ENCODE peak calls at places on chromosomes 7 and 10, in six cellular contexts. E is cardiac fibroblast, M is right lobe of liver, G is adrenal gland, W is AG10803, U is body of pancreas. F is an unnamed sample.

GRCh38 chr10:130341325-130341724 is 205.1 kb downstream of the GLRX3 start:
- DNase-seq in W (no peak), G (peak), E (no peak), M (no peak), U (peak), F (no peak)

GRCh38 chr10:79413196-79413595 is 32.2 kb downstream of the ZCCHC24 start:
- DNase-seq in E (peak), G (no peak), U (peak), M (no peak), W (no peak), F (no peak)

GRCh38 chr7:44548893-44549292 is 7.8 kb upstream of the NPC1L1 start:
- DNase-seq in G (no peak), E (no peak), U (no peak), M (no peak), W (no peak), F (no peak)

GRCh38 chr7:132386249-132386681 is 190.0 kb downstream of the PLXNA4 start:
- DNase-seq in M (peak), W (peak), U (peak), G (peak), E (peak), F (peak)

GRCh38 chr7:123624527-123625183 is 23.0 kb downstream of the ASB15 start:
- DNase-seq in E (no peak), G (peak), U (peak), M (no peak), W (peak), F (no peak)

GRCh38 chr10:1057106-1057657 is 997 bp downstream of the WDR37 start:
- DNase-seq in U (no peak), E (no peak), W (no peak), M (no peak), G (no peak), F (no peak)

GRCh38 chr7:70017371-70017770 is 419.1 kb downstream of the AUTS2 start:
- DNase-seq in E (no peak), G (no peak), M (no peak), W (no peak), U (no peak), F (no peak)

GRCh38 chr7:18727094-18727870 is 231.7 kb downstream of the HDAC9 start:
- DNase-seq in G (no peak), U (no peak), E (peak), M (no peak), W (no peak), F (no peak)

GRCh38 chr7:36966636-36967035 is 242.3 kb upstream of the AOAH start:
- DNase-seq in E (no peak), U (no peak), M (no peak), W (no peak), G (no peak), F (no peak)

GRCh38 chr10:121108051-121108450 is 256.9 kb downstream of the WDR11 start:
- DNase-seq in E (no peak), U (no peak), G (no peak), W (no peak), M (no peak), F (no peak)

GRCh38 chr7:153514006-153514405 is 538.2 kb upstream of the DPP6 start:
- DNase-seq in U (no peak), E (no peak), W (no peak), G (no peak), M (no peak), F (no peak)

GRCh38 chr10:57094965-57095364 is 733.9 kb upstream of the ZWINT start:
- DNase-seq in G (no peak), W (no peak), E (no peak), M (no peak), U (peak), F (no peak)

GRCh38 chr10:4733150-4733842 is 92.7 kb upstream of the AKR1E2 start:
- DNase-seq in E (no peak), W (no peak), G (no peak), U (peak), M (no peak), F (no peak)

GRCh38 chr10:113301342-113301984 is 251.4 kb upstream of the HABP2 start:
- DNase-seq in E (no peak), U (no peak), G (no peak), M (no peak), W (no peak), F (no peak)

GRCh38 chr7:30136743-30137485 is 2.1 kb downstream of the MTURN start:
- DNase-seq in U (no peak), M (no peak), G (no peak), W (no peak), E (no peak), F (no peak)

GRCh38 chr7:2011266-2012043 is 221.3 kb downstream of the MAD1L1 start:
- DNase-seq in M (no peak), W (no peak), U (peak), G (no peak), E (no peak), F (no peak)

GRCh38 chr7:111400088-111400487 is 162.2 kb downstream of the IMMP2L start:
- DNase-seq in G (no peak), M (no peak), E (no peak), U (no peak), W (peak), F (no peak)

GRCh38 chr7:6448943-6449543 is 1.3 kb upstream of the DAGLB start:
- DNase-seq in M (no peak), E (no peak), W (no peak), G (no peak), U (peak), F (no peak)
- H3K4me3 ChIP-seq in M (no peak), E (no peak), W (no peak), G (no peak), U (no peak), F (no peak)

DNA sequence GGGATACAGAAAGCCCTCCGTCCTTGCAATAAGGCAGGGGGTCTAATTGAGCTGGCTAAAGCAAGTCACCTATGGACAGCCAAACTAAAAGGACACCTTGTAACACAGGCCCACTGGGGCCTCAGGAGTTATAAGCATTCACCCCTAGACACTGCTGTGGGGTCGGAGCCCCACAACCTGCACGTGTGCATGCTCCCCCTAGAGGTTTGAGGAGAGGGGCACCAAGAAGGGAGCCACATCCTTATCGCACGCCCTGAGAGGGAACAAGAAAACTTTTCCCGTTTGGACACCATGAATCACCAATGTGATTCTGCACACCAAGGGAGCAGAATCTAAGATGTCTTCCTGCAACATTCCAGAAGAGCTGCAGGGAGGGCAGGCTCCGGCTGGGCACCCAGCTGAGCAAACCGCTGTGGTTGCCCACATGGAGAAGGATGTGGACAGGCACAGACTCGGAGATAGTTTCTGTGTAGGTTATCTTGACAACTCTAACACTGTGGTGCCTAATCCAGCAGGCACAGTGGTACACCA is 17.7 kb upstream of the TARP start:
- DNase-seq in E (no peak), U (no peak), M (no peak), W (no peak), G (no peak), F (no peak)
- TF ChIP-seq CTCF in E (no peak), U (no peak), M (no peak), W (no peak), G (no peak), F (no peak)

DNA sequence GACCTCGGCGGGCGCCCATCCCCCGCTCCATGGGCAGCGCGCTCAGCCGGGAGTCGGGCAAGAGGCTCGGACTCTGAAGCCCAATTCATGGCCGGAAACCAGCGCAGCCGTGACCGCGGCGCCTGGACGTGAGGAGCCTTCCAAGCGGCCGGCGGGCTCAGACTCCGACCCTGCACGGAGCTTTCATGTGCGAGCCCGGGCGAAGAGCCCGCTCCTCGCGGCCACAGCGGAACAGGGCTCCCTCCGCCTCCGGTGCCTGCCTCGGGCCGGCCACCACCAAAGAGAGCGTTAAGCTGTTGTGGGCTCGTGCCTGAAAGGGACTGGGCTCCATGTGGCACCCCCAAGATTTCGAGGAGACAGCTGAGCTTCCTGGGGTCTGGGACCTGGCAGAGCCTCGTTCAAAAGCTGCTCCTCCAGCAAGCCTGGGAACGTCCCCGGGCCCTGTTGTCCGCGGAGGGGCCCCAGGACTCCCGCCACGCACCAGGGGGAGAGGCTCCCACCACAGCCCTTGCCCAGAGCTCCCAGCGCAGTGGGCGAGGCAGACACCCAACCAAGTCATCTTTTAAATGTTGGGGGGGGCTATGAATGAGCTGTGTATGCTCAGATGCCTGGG is 850 bp upstream of the GRID1 start:
- DNase-seq in M (peak), G (peak), U (peak), W (no peak), E (no peak), F (no peak)
- H3K4me3 ChIP-seq in M (peak), G (no peak), U (no peak), W (no peak), E (no peak), F (peak)

DNA sequence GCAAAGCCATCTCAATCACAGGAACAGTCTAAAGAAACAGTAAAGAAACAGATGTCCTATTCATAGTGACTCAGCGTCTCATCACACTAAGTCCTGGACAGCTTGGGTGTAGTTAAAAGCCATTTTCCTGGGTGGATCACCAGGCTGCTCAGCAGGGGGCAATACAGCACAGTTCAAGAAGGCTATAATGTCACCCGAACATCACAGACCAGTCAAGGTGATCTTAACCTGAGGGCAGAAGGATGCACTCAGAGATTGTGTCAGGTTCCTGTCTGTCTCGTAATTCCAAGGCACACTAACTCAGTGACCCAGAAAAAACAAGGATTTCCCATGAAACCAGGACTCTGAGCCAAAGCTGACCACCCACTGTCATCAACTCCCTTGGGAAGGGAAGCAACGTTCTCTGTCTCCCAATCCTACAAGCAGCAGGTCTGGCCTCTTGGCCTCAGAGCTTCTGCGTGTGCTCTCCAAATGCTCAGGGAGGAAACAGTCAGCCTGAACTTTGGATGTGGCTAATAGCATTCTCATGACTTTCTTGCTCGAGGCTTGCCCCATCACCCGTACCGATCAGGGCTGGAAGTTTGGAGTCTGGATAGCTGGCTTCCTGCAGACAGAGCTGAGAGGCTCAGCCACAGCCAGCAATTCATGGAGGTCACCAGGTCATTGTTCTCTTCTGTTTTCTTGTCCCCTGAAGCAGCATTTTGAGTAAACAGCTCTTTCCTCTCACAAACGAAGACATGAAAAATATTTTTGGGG is 90.4 kb upstream of the FAM171A1 start:
- DNase-seq in G (peak), M (no peak), U (peak), E (peak), W (peak), F (no peak)
- TF ChIP-seq CTCF in G (no peak), M (no peak), U (no peak), E (peak), W (peak), F (no peak)

GRCh38 chr10:20473361-20473760 is 423.8 kb downstream of the NEBL start:
- DNase-seq in G (no peak), E (peak), W (no peak), U (no peak), M (no peak), F (no peak)
- H3K4me3 ChIP-seq in G (no peak), E (no peak), W (no peak), U (no peak), M (no peak), F (no peak)

GRCh38 chr7:15920953-15921352 is 234.5 kb upstream of the MEOX2 start:
- DNase-seq in E (no peak), U (no peak), M (no peak), W (no peak), G (no peak), F (no peak)

GRCh38 chr7:15925608-15926007 is 239.1 kb upstream of the MEOX2 start:
- DNase-seq in W (no peak), M (no peak), E (no peak), G (no peak), U (no peak), F (no peak)

GRCh38 chr7:15922002-15922401 is 235.5 kb upstream of the MEOX2 start:
- DNase-seq in M (no peak), G (no peak), E (no peak), W (no peak), U (no peak), F (no peak)

GRCh38 chr7:15924910-15925309 is 238.4 kb upstream of the MEOX2 start:
- DNase-seq in E (no peak), G (no peak), U (no peak), W (no peak), M (no peak), F (no peak)

DNA sequence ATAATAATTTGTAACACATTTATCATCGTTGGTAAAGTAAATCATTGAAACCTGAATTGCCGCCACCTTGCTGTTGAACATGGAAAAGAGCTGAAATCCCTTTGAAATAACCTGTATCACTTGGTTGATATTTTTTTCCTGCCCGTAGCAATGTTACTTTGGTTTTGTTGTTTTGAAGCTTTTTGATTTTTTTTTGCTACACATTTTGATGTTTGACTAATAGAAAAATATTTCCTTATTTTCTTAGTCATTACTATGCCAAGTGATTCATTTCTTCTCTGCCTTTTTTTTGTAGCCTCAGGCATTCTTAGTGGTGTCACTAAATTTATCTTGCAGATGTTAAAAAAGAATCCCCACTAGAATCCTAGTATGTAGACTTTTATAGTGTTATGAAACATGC is 235.1 kb upstream of the MEOX2 start:
- DNase-seq in G (no peak), E (peak), M (no peak), W (peak), U (no peak), F (no peak)
- TF ChIP-seq CTCF in G (no peak), E (peak), M (no peak), W (no peak), U (no peak), F (peak)

DNA sequence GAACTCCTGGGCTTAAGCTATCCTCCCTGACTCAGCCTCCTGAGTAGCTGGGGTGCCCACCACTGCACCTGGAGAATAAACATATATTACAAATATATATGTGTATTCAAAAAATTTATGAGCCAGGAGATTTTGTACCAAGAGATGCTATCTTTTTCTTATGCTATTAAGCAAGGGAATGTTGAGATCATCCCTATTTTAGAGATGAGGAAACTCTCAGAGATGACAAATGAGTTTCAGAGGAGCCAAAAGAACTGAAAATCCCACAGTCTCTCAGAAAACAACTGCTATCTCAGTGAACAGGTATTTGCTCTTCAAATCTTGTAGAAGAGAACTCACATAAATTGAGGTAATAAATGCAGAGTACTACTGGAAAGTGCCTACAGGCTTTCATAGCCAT is 29.6 kb upstream of the ANAPC16 start:
- DNase-seq in G (no peak), U (no peak), W (peak), E (peak), M (no peak), F (no peak)
- H3K4me3 ChIP-seq in G (no peak), U (no peak), W (peak), E (no peak), M (no peak), F (no peak)

GRCh38 chr7:24494832-24495231 is 78.4 kb upstream of the PALS2 start:
- DNase-seq in E (no peak), W (no peak), M (no peak), G (no peak), U (no peak), F (no peak)
- TF ChIP-seq CTCF in E (no peak), W (no peak), M (no peak), G (no peak), U (no peak), F (no peak)